ENCODE peak calls at places on chromosomes 1 and 21, in five cellular contexts. A is memory B cell; G is NCI-H774; H is SJSA1; U is stimulated activated CD8-positive, alpha-beta memory T cell treated with anti-CD3 and anti-CD28 coated beads, Interleukin-4, amount 100 ng/mL, for 24 hours. N is an unnamed sample.

GRCh38 chr1:54965624-54966340 is 14.6 kb upstream of the TMEM61 start:
- DNase-seq in A (no peak), G (no peak), H (peak; percentile 30), U (no peak), N (no peak)

GRCh38 chr1:228066891-228067654 is 15.4 kb upstream of the ARF1 start:
- DNase-seq in A (no peak), G (no peak), H (no peak), U (no peak), N (no peak)

GRCh38 chr1:45722809-45723208 is 27.6 kb downstream of the IPP start:
- DNase-seq in A (no peak), G (no peak), H (no peak), U (no peak), N (no peak)

GRCh38 chr1:247054992-247055415 is 23.6 kb downstream of the ZNF670 start:
- DNase-seq in A (no peak), G (no peak), H (no peak), U (no peak), N (no peak)

GRCh38 chr1:204404629-204405028 is 7.0 kb downstream of the PPP1R15B start:
- DNase-seq in A (no peak), G (no peak), H (no peak), U (no peak), N (no peak)

GRCh38 chr1:153760440-153760839 is 14.8 kb upstream of the SLC27A3 start:
- DNase-seq in A (no peak), G (no peak), H (no peak), U (no peak), N (no peak)

GRCh38 chr21:19123053-19123452 is 719.5 kb upstream of the TMPRSS15 start:
- DNase-seq in A (no peak), G (no peak), H (no peak), U (no peak), N (no peak)

GRCh38 chr1:232012773-232013386 is 386.3 kb downstream of the DISC1 start:
- DNase-seq in A (no peak), G (peak; percentile 78), H (no peak), U (no peak), N (no peak)

GRCh38 chr1:56973898-56974752 is 8.3 kb upstream of the C8B start:
- DNase-seq in A (no peak), G (no peak), H (no peak), U (no peak), N (no peak)

GRCh38 chr1:233790662-233791371 is 113.7 kb upstream of the SLC35F3 start:
- DNase-seq in A (peak; percentile 19), G (peak; percentile 74), H (peak; percentile 34), U (no peak), N (peak; percentile 47)

GRCh38 chr1:43653339-43653738 is 3.4 kb downstream of the KDM4A start:
- DNase-seq in A (no peak), G (no peak), H (no peak), U (no peak), N (no peak)

GRCh38 chr1:14599173-14599754 is 779 bp downstream of the KAZN start:
- DNase-seq in A (no peak), G (no peak), H (no peak), U (no peak), N (peak; percentile 17)

GRCh38 chr1:207067695-207068094 is 14.6 kb downstream of the PFKFB2 start:
- DNase-seq in A (no peak), G (no peak), H (no peak), U (no peak), N (no peak)

GRCh38 chr21:43277481-43278351 is 108.9 kb downstream of the CRYAA start:
- DNase-seq in A (no peak), G (no peak), H (no peak), U (no peak), N (no peak)

GRCh38 chr1:51070640-51071039 is 31.4 kb upstream of the C1orf185 start:
- DNase-seq in A (no peak), G (no peak), H (peak; percentile 42), U (no peak), N (peak; percentile 41)

GRCh38 chr21:17784604-17785402 is 34.4 kb downstream of the C21orf91 start:
- DNase-seq in A (no peak), G (no peak), H (no peak), U (no peak), N (no peak)

GRCh38 chr1:81666586-81666985 is 134.1 kb upstream of the ADGRL2 start:
- DNase-seq in A (no peak), G (no peak), H (no peak), U (no peak), N (no peak)

GRCh38 chr21:15224346-15225086 is 159.7 kb upstream of the NRIP1 start:
- DNase-seq in A (no peak), G (no peak), H (no peak), U (no peak), N (peak; percentile 54)

GRCh38 chr1:31703431-31704260 is at the start of gene COL16A1:
- DNase-seq in A (peak; percentile 38), G (peak; percentile 68), H (peak; percentile 72), U (no peak), N (no peak)

GRCh38 chr1:115332813-115333608 is 5.0 kb downstream of the NGF start:
- DNase-seq in A (no peak), G (no peak), H (no peak), U (no peak), N (no peak)

GRCh38 chr1:230282157-230282556 is 144.0 kb downstream of the PGBD5 start:
- DNase-seq in A (no peak), G (no peak), H (no peak), U (no peak), N (no peak)

GRCh38 chr1:91609571-91609970 is 108.9 kb downstream of the CDC7 start:
- DNase-seq in A (no peak), G (no peak), H (peak; percentile 7), U (no peak), N (peak; percentile 54)

GRCh38 chr1:150836129-150836773 is 28.2 kb upstream of the CTSK start:
- DNase-seq in A (no peak), G (no peak), H (no peak), U (no peak), N (no peak)

GRCh38 chr1:24193046-24193445 is 6.0 kb upstream of the IFNLR1 start:
- DNase-seq in A (no peak), G (no peak), H (no peak), U (no peak), N (no peak)

GRCh38 chr1:65894738-65895605 is 102.3 kb downstream of the PDE4B start:
- DNase-seq in A (no peak), G (no peak), H (no peak), U (no peak), N (no peak)

GRCh38 chr21:41681336-41681801 is 85.5 kb downstream of the RIPK4 start:
- DNase-seq in A (no peak), G (no peak), H (no peak), U (no peak), N (no peak)